ENCODE peak calls at places on chromosomes 16 and 17, in seven cellular contexts. R, S, A, P, G, N and H are unnamed samples.

GRCh38 chr16:89786474-89787364 is 29.7 kb downstream of the FANCA start:
- DNase-seq in R (no peak), S (no peak), A (no peak), P (no peak), G (no peak), N (no peak), H (no peak)

GRCh38 chr16:47978491-47979490 is 177.0 kb downstream of the ABCC12 start:
- DNase-seq in R (no peak), S (no peak), A (no peak), P (no peak), G (no peak), N (no peak), H (peak)

GRCh38 chr17:74206332-74206818 is 2.9 kb downstream of the RPL38 start:
- DNase-seq in R (peak), S (no peak), A (no peak), P (no peak), G (no peak), N (no peak), H (no peak)

GRCh38 chr16:68800257-68800875 is 43.0 kb upstream of the TANGO6 start:
- DNase-seq in R (peak), S (peak), A (peak), P (peak), G (peak), N (peak), H (peak)

GRCh38 chr16:53732296-53732929 is 28.5 kb downstream of the FTO start:
- DNase-seq in R (no peak), S (no peak), A (no peak), P (no peak), G (no peak), N (no peak), H (no peak)

GRCh38 chr16:48596326-48596725 is 13.7 kb downstream of the N4BP1 start:
- DNase-seq in R (no peak), S (no peak), A (no peak), P (no peak), G (no peak), N (no peak), H (no peak)

GRCh38 chr17:82791532-82791931 is 39.7 kb downstream of the TBCD start:
- DNase-seq in R (peak), S (no peak), A (no peak), P (no peak), G (no peak), N (no peak), H (no peak)

GRCh38 chr17:688100-688989 is 26.3 kb downstream of the VPS53 start:
- DNase-seq in R (no peak), S (no peak), A (no peak), P (no peak), G (no peak), N (no peak), H (peak)

GRCh38 chr16:64731891-64732290 is 390.0 kb downstream of the CDH11 start:
- DNase-seq in R (no peak), S (no peak), A (no peak), P (no peak), G (no peak), N (no peak), H (no peak)

GRCh38 chr17:35725917-35726608 is 5.4 kb upstream of the RASL10B start:
- DNase-seq in R (no peak), S (no peak), A (no peak), P (no peak), G (no peak), N (no peak), H (no peak)

GRCh38 chr16:58843675-58844074 is 109.6 kb upstream of the GOT2 start:
- DNase-seq in R (peak), S (no peak), A (no peak), P (no peak), G (no peak), N (no peak), H (peak)

GRCh38 chr16:28293589-28293935 is 1.2 kb downstream of the SBK1 start:
- DNase-seq in R (no peak), S (no peak), A (no peak), P (no peak), G (no peak), N (no peak), H (no peak)

GRCh38 chr16:87129771-87130170 is 187.4 kb downstream of the C16orf95 start:
- DNase-seq in R (peak), S (no peak), A (no peak), P (no peak), G (no peak), N (no peak), H (no peak)

GRCh38 chr17:74176546-74177001 is 26.9 kb upstream of the RPL38 start:
- DNase-seq in R (peak), S (no peak), A (peak), P (peak), G (peak), N (peak), H (peak)

GRCh38 chr16:86029131-86029741 is 130.3 kb downstream of the IRF8 start:
- DNase-seq in R (no peak), S (no peak), A (no peak), P (peak), G (peak), N (peak), H (no peak)

GRCh38 chr17:77391668-77392375 is 251.1 kb downstream of the SEC14L1 start:
- DNase-seq in R (peak), S (peak), A (no peak), P (no peak), G (no peak), N (no peak), H (no peak)

GRCh38 chr17:38544175-38544838 is 61.4 kb downstream of the SRCIN1 start:
- DNase-seq in R (no peak), S (no peak), A (no peak), P (no peak), G (no peak), N (no peak), H (no peak)

GRCh38 chr17:75240394-75241142 is 20.8 kb downstream of the GGA3 start:
- DNase-seq in R (peak), S (no peak), A (peak), P (peak), G (peak), N (peak), H (peak)